ENCODE peak calls at places on chromosomes 13 and 19, in nine cellular contexts. K is neural progenitor cell; G is SJSA1; Y is CD4-positive, alpha-beta memory T cell; B is effector memory CD4-positive, alpha-beta T cell; R is Peyer's patch; Z is GM23248; N is heart right ventricle; F is PC-9. P is an unnamed sample.
A peak's percentile ranks its signal among the peaks of the same experiment; 100 is the strongest.

GRCh38 chr13:102680842-102681725 is 13.8 kb downstream of the METTL21C start:
- DNase-seq in K (no peak), G (no peak), Y (no peak), B (no peak), R (no peak), Z (peak; percentile 47), N (no peak), F (no peak), P (no peak)

GRCh38 chr13:93915269-93915809 is 564.1 kb downstream of the DCT start:
- DNase-seq in K (no peak), G (no peak), Y (no peak), B (no peak), R (no peak), Z (peak; percentile 86), N (no peak), F (no peak), P (no peak)

GRCh38 chr13:61466280-61466679 is 50.6 kb upstream of the PCDH20 start:
- DNase-seq in K (peak; percentile 18), G (no peak), Y (no peak), B (no peak), R (no peak), Z (no peak), N (no peak), F (no peak), P (no peak)

GRCh38 chr13:107665926-107666458 is 549.3 kb downstream of the LIG4 start:
- DNase-seq in K (no peak), G (no peak), Y (no peak), B (no peak), R (no peak), Z (peak; percentile 54), N (no peak), F (no peak), P (no peak)

GRCh38 chr13:57878291-57878690 is 246.7 kb downstream of the PCDH17 start:
- DNase-seq in K (no peak), G (no peak), Y (no peak), B (no peak), R (no peak), Z (no peak), N (no peak), F (no peak), P (no peak)

GRCh38 chr19:47210689-47211316 is 20.2 kb downstream of the BBC3 start:
- DNase-seq in K (peak; percentile 75), G (peak; percentile 79), Y (peak; percentile 83), B (peak; percentile 52), R (peak; percentile 93), Z (peak; percentile 82), N (peak; percentile 35), F (peak; percentile 67), P (peak; percentile 73)

GRCh38 chr13:82627183-82627582 is 1255.1 kb downstream of the SLITRK1 start:
- DNase-seq in K (no peak), G (peak; percentile 39), Y (no peak), B (no peak), R (no peak), Z (peak; percentile 19), N (no peak), F (peak; percentile 83), P (no peak)

GRCh38 chr19:14770944-14771839 is 7.2 kb downstream of the ADGRE2 start:
- DNase-seq in K (peak; percentile 23), G (no peak), Y (no peak), B (no peak), R (peak; percentile 13), Z (no peak), N (no peak), F (no peak), P (no peak)

GRCh38 chr19:2315818-2316353 is 7.9 kb upstream of the LINGO3 start:
- DNase-seq in K (peak; percentile 86), G (no peak), Y (no peak), B (no peak), R (peak; percentile 80), Z (peak; percentile 72), N (peak; percentile 72), F (no peak), P (no peak)

GRCh38 chr19:56683119-56683518 is 11.6 kb upstream of the ZNF835 start:
- DNase-seq in K (no peak), G (no peak), Y (no peak), B (no peak), R (no peak), Z (no peak), N (no peak), F (no peak), P (no peak)

GRCh38 chr19:17263712-17264640 is 569 bp downstream of the USHBP1 start:
- DNase-seq in K (no peak), G (no peak), Y (no peak), B (no peak), R (no peak), Z (no peak), N (no peak), F (peak; percentile 32), P (no peak)

GRCh38 chr19:17259934-17260333 is 4.6 kb downstream of the USHBP1 start:
- DNase-seq in K (no peak), G (no peak), Y (no peak), B (no peak), R (no peak), Z (no peak), N (no peak), F (no peak), P (no peak)

GRCh38 chr19:17259118-17259780 is 5.3 kb downstream of the USHBP1 start:
- DNase-seq in K (no peak), G (no peak), Y (no peak), B (no peak), R (no peak), Z (peak; percentile 45), N (no peak), F (no peak), P (no peak)

GRCh38 chr19:17262557-17262956 is 2.0 kb downstream of the USHBP1 start:
- DNase-seq in K (no peak), G (no peak), Y (no peak), B (no peak), R (no peak), Z (no peak), N (no peak), F (no peak), P (no peak)

GRCh38 chr19:17260842-17261325 is 3.7 kb downstream of the USHBP1 start:
- DNase-seq in K (peak; percentile 89), G (peak; percentile 64), Y (peak; percentile 88), B (peak; percentile 77), R (peak; percentile 94), Z (peak; percentile 77), N (peak; percentile 86), F (peak; percentile 87), P (peak; percentile 92)
- H3K27ac ChIP-seq in K (no peak overlapping the region), G (no peak overlapping the region), Y (no peak overlapping the region), B (no peak overlapping the region), R (no peak overlapping the region), Z (no peak overlapping the region), N (no peak overlapping the region), F (no peak overlapping the region), P (no peak overlapping the region)

GRCh38 chr19:35510626-35510964 is 2.9 kb downstream of the DMKN start:
- DNase-seq in K (no peak), G (no peak), Y (no peak), B (no peak), R (no peak), Z (no peak), N (no peak), F (no peak), P (no peak)

GRCh38 chr19:35513975-35514809 is 743 bp upstream of the DMKN start:
- DNase-seq in K (peak; percentile 27), G (no peak), Y (no peak), B (no peak), R (no peak), Z (peak; percentile 86), N (no peak), F (no peak), P (no peak)

GRCh38 chr19:35512831-35513230 is 618 bp downstream of the DMKN start:
- DNase-seq in K (no peak), G (no peak), Y (no peak), B (no peak), R (no peak), Z (no peak), N (no peak), F (no peak), P (no peak)

GRCh38 chr19:35511337-35511736 is 2.1 kb downstream of the DMKN start:
- DNase-seq in K (no peak), G (no peak), Y (no peak), B (no peak), R (no peak), Z (no peak), N (no peak), F (no peak), P (no peak)

DNA sequence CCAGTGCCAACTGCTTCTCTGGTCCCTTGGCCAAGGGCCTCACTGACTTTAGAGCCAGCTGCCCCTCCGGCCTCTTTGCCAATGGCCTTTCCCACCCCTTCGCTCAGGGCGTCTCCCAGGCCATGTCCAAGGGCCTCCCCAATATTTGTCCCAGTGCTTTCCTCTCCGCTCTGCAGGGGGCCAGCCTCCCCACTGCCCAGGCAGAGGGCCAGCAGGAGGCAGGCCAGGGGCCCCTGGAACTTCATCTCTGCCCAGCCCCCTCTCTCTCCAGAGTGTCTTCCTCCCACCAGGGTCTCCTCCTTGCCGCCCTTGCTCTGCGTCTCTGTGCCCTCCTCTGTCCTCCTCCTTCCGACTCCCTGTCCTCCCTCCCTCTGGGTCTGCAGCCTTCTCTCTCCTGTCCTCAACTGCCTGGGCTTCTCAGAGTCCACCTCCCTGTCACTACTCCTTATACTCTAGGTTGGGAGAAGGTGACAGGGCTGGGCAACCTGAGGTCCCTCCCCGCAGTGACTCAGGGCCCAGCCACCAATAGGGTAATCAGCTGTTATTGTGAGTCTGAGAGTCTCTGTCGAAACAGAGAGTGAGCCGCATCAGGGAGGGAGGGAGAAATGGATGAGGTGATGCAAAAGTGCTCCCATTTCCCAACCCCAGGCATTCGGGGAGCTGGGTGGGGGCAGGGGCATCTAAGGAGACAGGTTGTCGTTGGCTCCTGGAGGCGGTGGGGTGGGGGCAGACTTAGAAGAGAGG is at the start of gene DMKN:
- DNase-seq in K (no peak), G (no peak), Y (no peak), B (no peak), R (no peak), Z (peak; percentile 93), N (no peak), F (peak; percentile 77), P (no peak)
- H3K27me3 ChIP-seq in K (peaks cover 28% of the 10 kb centered on the region), G (peaks cover 41% of the 10 kb centered on the region), Y (no peaks in the 10 kb centered on the region), B (no peaks in the 10 kb centered on the region), R (no peaks in the 10 kb centered on the region), Z (no peaks in the 10 kb centered on the region), N (peaks cover 63% of the 10 kb centered on the region), F (no peaks in the 10 kb centered on the region), P (peaks cover 4% of the 10 kb centered on the region)

DNA sequence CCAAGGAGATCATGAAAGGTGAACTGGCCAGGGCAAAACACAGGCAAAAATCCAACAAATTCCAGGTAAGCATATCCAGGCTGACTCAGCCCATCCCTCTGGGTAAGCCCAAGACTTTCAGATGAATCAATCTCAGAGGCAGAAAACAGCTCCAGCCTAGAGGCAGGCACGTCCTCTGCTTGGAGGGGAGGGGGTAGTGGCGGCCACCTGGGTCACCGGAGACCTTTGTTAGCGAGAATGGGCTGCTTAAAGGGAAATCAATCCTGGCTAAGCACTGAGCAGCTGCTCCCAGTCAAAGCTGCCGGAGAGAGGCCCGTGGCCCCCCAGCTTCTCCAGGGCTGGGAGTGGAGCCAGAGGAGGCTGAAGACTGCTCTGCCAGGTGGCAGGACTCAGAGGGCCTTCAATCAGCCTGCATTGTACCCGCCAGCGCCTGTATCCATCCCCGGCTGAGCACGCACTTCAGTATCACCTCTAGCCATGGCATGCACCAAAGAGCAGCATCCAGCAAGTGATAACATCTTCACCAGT is 48.2 kb downstream of the PIN1 start:
- DNase-seq in K (peak; percentile 89), G (no peak), Y (no peak), B (no peak), R (no peak), Z (no peak), N (no peak), F (peak; percentile 73), P (no peak)
- H3K27ac ChIP-seq in K (peak overlapping the region; percentile 42), G (no peak overlapping the region), Y (no peak overlapping the region), B (no peak overlapping the region), R (no peak overlapping the region), Z (no peak overlapping the region), N (no peak overlapping the region), F (no peak overlapping the region), P (no peak overlapping the region)

GRCh38 chr13:43787518-43787891 is 733 bp upstream of the ENOX1 start:
- DNase-seq in K (peak; percentile 13), G (no peak), Y (no peak), B (no peak), R (no peak), Z (peak; percentile 9), N (no peak), F (no peak), P (no peak)
- H3K27me3 ChIP-seq in K (peaks cover 52% of the 10 kb centered on the region), G (no peaks in the 10 kb centered on the region), Y (peaks cover 4% of the 10 kb centered on the region), B (peaks cover 6% of the 10 kb centered on the region), R (no peaks in the 10 kb centered on the region), Z (no peaks in the 10 kb centered on the region), N (peaks cover 37% of the 10 kb centered on the region), F (no peaks in the 10 kb centered on the region), P (peaks cover 10% of the 10 kb centered on the region)